ENCODE peak calls at places on chromosomes 3 and 15, in ten cellular contexts. B is GM23338, U is fibroblast of lung, L is foreskin fibroblast, R is gastrocnemius medialis, F is colonic mucosa, E is skeletal muscle cell, C is ovary, S is HL-60, K is iPS DF 6.9. X is an unnamed sample.

GRCh38 chr3:50605901-50606326 is 5.7 kb downstream of the CISH start:
- DNase-seq in C (peak), F (no peak), E (no peak), S (peak), L (no peak), R (peak), U (no peak), B (no peak), K (no peak), X (no peak)

GRCh38 chr15:89090791-89091666 is 2.8 kb downstream of the ABHD2 start:
- DNase-seq in F (peak), K (no peak), U (peak), L (peak), R (peak), E (peak), S (peak), C (peak), B (no peak), X (peak)

GRCh38 chr3:19972056-19972455 is 25.2 kb downstream of the RAB5A start:
- DNase-seq in R (no peak), K (no peak), S (no peak), U (peak), C (no peak), E (no peak), B (no peak), L (peak), F (no peak), X (peak)

GRCh38 chr15:69317392-69317841 is 18.7 kb downstream of the PAQR5 start:
- DNase-seq in C (no peak), B (no peak), U (no peak), F (peak), L (no peak), K (no peak), R (no peak), S (no peak), E (no peak), X (no peak)

GRCh38 chr15:90550919-90551318 is 21.2 kb downstream of the CRTC3 start:
- DNase-seq in B (no peak), E (no peak), U (no peak), R (no peak), S (peak), L (no peak), C (no peak), K (no peak), F (no peak), X (no peak)

GRCh38 chr3:193605876-193606275 is 12.9 kb downstream of the OPA1 start:
- DNase-seq in R (peak), E (no peak), F (peak), S (peak), L (peak), C (peak), K (peak), B (peak), U (peak), X (peak)

GRCh38 chr15:100807028-100807427 is 72.6 kb upstream of the ALDH1A3 start:
- DNase-seq in F (no peak), K (no peak), E (no peak), B (no peak), R (no peak), U (no peak), L (no peak), S (no peak), C (no peak), X (no peak)

GRCh38 chr15:101145362-101145761 is 106.5 kb downstream of the CHSY1 start:
- DNase-seq in K (no peak), S (no peak), C (no peak), U (peak), F (no peak), R (no peak), E (no peak), B (peak), L (no peak), X (peak)

GRCh38 chr3:122787872-122788271 is 5.8 kb downstream of the HSPBAP1 start:
- DNase-seq in U (no peak), F (no peak), E (no peak), S (no peak), L (no peak), C (no peak), B (no peak), K (no peak), R (no peak), X (no peak)

GRCh38 chr3:40939113-40940070 is 259.9 kb upstream of the CTNNB1 start:
- DNase-seq in S (no peak), F (no peak), B (no peak), U (no peak), E (no peak), R (peak), K (no peak), C (no peak), L (no peak), X (peak)

GRCh38 chr15:29675791-29676301 is 146.4 kb downstream of the TJP1 start:
- DNase-seq in C (no peak), S (no peak), K (no peak), L (no peak), F (no peak), E (no peak), R (no peak), B (peak), U (no peak), X (no peak)

GRCh38 chr3:10551821-10552630 is 46.6 kb upstream of the ATP2B2 start:
- DNase-seq in K (no peak), U (no peak), E (no peak), F (no peak), B (no peak), C (no peak), R (peak), S (peak), L (peak), X (no peak)

GRCh38 chr15:49232407-49232806 is 62.4 kb downstream of the GALK2 start:
- DNase-seq in K (no peak), F (no peak), R (no peak), U (no peak), S (no peak), B (peak), C (no peak), E (no peak), L (no peak), X (no peak)

GRCh38 chr3:54349231-54349647 is 226.9 kb downstream of the CACNA2D3 start:
- DNase-seq in B (peak), K (no peak), S (no peak), U (no peak), R (no peak), C (no peak), E (no peak), L (no peak), F (no peak), X (peak)

GRCh38 chr15:30954674-30955073 is 36.8 kb downstream of the MTMR10 start:
- DNase-seq in L (no peak), B (no peak), R (no peak), S (no peak), C (no peak), E (no peak), U (peak), K (no peak), F (no peak), X (peak)

GRCh38 chr3:188789201-188789600 is 382.6 kb upstream of the TPRG1 start:
- DNase-seq in U (no peak), F (no peak), R (no peak), C (no peak), L (no peak), K (no peak), S (no peak), B (no peak), E (no peak), X (no peak)

GRCh38 chr15:76059320-76060097 is at the start of gene TMEM266:
- DNase-seq in L (peak), S (no peak), F (peak), C (no peak), E (no peak), U (peak), K (no peak), B (peak), R (peak), X (peak)

GRCh38 chr3:170425491-170426239 is 7.0 kb downstream of the CLDN11 start:
- DNase-seq in S (no peak), K (no peak), B (peak), C (no peak), L (no peak), R (no peak), U (no peak), F (no peak), E (no peak), X (no peak)

GRCh38 chr3:120428904-120429303 is 21.9 kb downstream of the FSTL1 start:
- DNase-seq in E (no peak), S (no peak), C (no peak), F (no peak), B (no peak), K (no peak), L (no peak), R (no peak), U (no peak), X (no peak)

GRCh38 chr3:99875573-99875924 is 57.9 kb downstream of the CMSS1 start:
- DNase-seq in B (peak), F (no peak), L (no peak), S (peak), K (no peak), R (no peak), E (no peak), C (no peak), U (peak), X (peak)

GRCh38 chr3:176855213-176855612 is 342.1 kb downstream of the TBL1XR1 start:
- DNase-seq in C (no peak), K (no peak), B (no peak), S (no peak), L (no peak), U (no peak), R (no peak), F (no peak), E (no peak), X (no peak)

GRCh38 chr3:39234705-39235104 is 42.3 kb upstream of the XIRP1 start:
- DNase-seq in U (no peak), E (no peak), F (no peak), C (no peak), B (no peak), K (no peak), S (no peak), L (no peak), R (no peak), X (no peak)

GRCh38 chr3:193963808-193964516 is 172.0 kb upstream of the HES1 start:
- DNase-seq in R (no peak), C (no peak), F (no peak), L (no peak), K (no peak), E (no peak), U (no peak), B (no peak), S (no peak), X (no peak)

GRCh38 chr3:52798978-52799476 is 4.4 kb downstream of the ITIH3 start:
- DNase-seq in R (no peak), S (peak), C (no peak), B (peak), E (no peak), U (no peak), F (peak), L (no peak), K (peak), X (no peak)

GRCh38 chr3:45464336-45464809 is 76.0 kb downstream of the LARS2 start:
- DNase-seq in F (no peak), E (no peak), C (no peak), S (peak), L (no peak), U (peak), B (peak), R (peak), K (peak), X (peak)

GRCh38 chr15:68187559-68187958 is 17.6 kb downstream of the CALML4 start:
- DNase-seq in S (no peak), F (peak), R (peak), L (peak), C (peak), B (no peak), K (no peak), E (peak), U (peak), X (no peak)

GRCh38 chr3:141669434-141669833 is 68.7 kb upstream of the RNF7 start:
- DNase-seq in F (no peak), B (no peak), L (no peak), S (no peak), R (no peak), C (no peak), E (no peak), K (no peak), U (no peak), X (no peak)

GRCh38 chr3:179560791-179561190 is 1.9 kb upstream of the ACTL6A start:
- DNase-seq in F (no peak), B (no peak), L (no peak), R (no peak), E (no peak), S (no peak), U (no peak), C (no peak), K (no peak), X (no peak)

GRCh38 chr15:77545058-77545457 is 87.7 kb downstream of the LINGO1 start:
- DNase-seq in L (no peak), E (no peak), R (no peak), U (no peak), K (no peak), B (no peak), C (no peak), S (no peak), F (no peak), X (no peak)

GRCh38 chr15:87570186-87570585 is 686.4 kb downstream of the NTRK3 start:
- DNase-seq in S (no peak), K (no peak), U (peak), C (no peak), E (no peak), L (no peak), F (no peak), R (no peak), B (no peak), X (no peak)

GRCh38 chr3:122689587-122689986 is 8.9 kb downstream of the PARP14 start:
- DNase-seq in K (no peak), F (no peak), B (no peak), L (peak), C (no peak), R (no peak), U (no peak), S (no peak), E (no peak), X (peak)

GRCh38 chr15:43134157-43134637 is 811 bp downstream of the TMEM62 start:
- DNase-seq in B (peak), S (no peak), E (no peak), U (no peak), R (no peak), K (no peak), C (no peak), F (no peak), L (no peak), X (peak)

GRCh38 chr3:157091096-157091833 is 68.7 kb downstream of the CCNL1 start:
- DNase-seq in U (no peak), F (no peak), S (no peak), C (no peak), K (no peak), E (no peak), B (no peak), R (no peak), L (no peak), X (no peak)

GRCh38 chr15:58065011-58065444 is 483 bp downstream of the ALDH1A2 start:
- DNase-seq in E (no peak), K (no peak), F (peak), S (no peak), C (peak), L (no peak), B (peak), R (peak), U (no peak), X (peak)

GRCh38 chr3:30511524-30512278 is 94.7 kb upstream of the TGFBR2 start:
- DNase-seq in B (no peak), C (peak), E (peak), L (peak), S (peak), F (no peak), R (peak), U (peak), K (no peak), X (no peak)

GRCh38 chr3:46955157-46955556 is 21.4 kb downstream of the CCDC12 start:
- DNase-seq in E (no peak), U (no peak), K (no peak), R (no peak), B (no peak), F (no peak), L (no peak), C (no peak), S (no peak), X (no peak)

GRCh38 chr3:76859596-76859995 is 180.3 kb upstream of the ROBO2 start:
- DNase-seq in F (no peak), E (no peak), K (no peak), L (peak), C (no peak), S (no peak), U (no peak), B (no peak), R (no peak), X (no peak)

GRCh38 chr15:35450492-35450891 is 95.5 kb downstream of the DPH6 start:
- DNase-seq in U (peak), E (peak), B (no peak), R (no peak), C (no peak), F (no peak), K (no peak), S (no peak), L (peak), X (peak)

GRCh38 chr3:186141776-186142175 is 32.9 kb upstream of the ETV5 start:
- DNase-seq in R (no peak), E (no peak), K (no peak), B (no peak), S (no peak), U (no peak), C (no peak), F (no peak), L (no peak), X (no peak)

GRCh38 chr15:92809064-92809879 is 90.9 kb upstream of the CHD2 start:
- DNase-seq in F (peak), B (peak), C (peak), L (peak), U (peak), R (peak), E (peak), S (peak), K (peak), X (peak)
- H3K4me3 ChIP-seq in F (peak), B (peak), C (peak), L (peak), U (peak), R (peak), E (peak), S (peak), K (peak), X (peak)

GRCh38 chr3:57998366-57999283 is 9.6 kb upstream of the FLNB start:
- DNase-seq in E (no peak), C (no peak), B (no peak), K (no peak), R (no peak), S (peak), L (no peak), U (no peak), F (peak), X (peak)
- H3K4me3 ChIP-seq in E (no peak), C (no peak), B (no peak), K (no peak), R (no peak), S (no peak), L (no peak), U (no peak), F (no peak), X (no peak)

GRCh38 chr3:55474213-55474632 is 12.9 kb downstream of the WNT5A start:
- DNase-seq in L (no peak), E (no peak), U (no peak), F (no peak), B (peak), S (no peak), C (no peak), K (no peak), R (no peak), X (no peak)
- H3K4me3 ChIP-seq in L (peak), E (no peak), U (no peak), F (no peak), B (peak), S (no peak), C (no peak), K (peak), R (no peak), X (no peak)

DNA sequence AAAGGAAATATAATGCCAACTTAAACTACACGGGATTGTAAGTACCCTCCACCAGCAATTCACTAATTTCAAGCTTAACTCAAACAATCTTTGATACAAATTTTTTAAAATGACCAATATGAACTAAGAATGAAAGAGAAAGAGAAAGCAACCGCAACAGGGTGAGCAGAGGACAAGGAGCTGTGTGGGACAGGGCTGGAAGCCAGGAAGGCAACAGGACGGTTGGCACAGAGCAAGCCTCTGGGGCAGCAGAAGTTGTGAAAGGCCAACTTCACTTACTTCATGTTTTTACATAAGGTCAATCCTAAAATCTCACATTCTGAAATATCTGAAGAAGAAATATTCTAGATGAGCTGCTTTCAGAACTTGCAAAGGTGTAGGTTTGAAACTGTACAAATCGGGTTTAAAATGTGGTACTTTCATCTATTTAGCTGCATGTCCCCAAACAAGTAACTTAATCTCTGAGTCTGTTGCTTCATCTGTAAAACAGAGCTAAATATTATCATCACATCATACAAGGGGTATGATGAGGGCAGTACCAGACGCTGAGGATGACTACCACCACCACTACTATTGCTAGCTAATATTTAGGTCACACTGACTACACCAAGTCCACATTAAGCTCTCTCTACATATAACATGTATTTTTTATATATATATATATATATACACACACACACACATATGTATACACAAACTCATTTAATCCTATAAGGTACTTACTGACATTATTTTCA is 101.7 kb downstream of the IGSF11 start:
- DNase-seq in F (no peak), S (no peak), L (no peak), C (no peak), R (peak), E (no peak), B (no peak), K (no peak), U (no peak), X (no peak)
- H3K4me3 ChIP-seq in F (no peak), S (no peak), L (no peak), C (no peak), R (peak), E (no peak), B (no peak), K (no peak), U (no peak), X (no peak)

GRCh38 chr3:137767146-137768020 is 3.3 kb downstream of the SOX14 start:
- DNase-seq in L (no peak), B (peak), E (no peak), U (no peak), R (no peak), K (no peak), S (no peak), F (no peak), C (no peak), X (no peak)

GRCh38 chr3:137768361-137769320 is 4.5 kb downstream of the SOX14 start:
- DNase-seq in U (no peak), R (no peak), C (no peak), K (no peak), B (peak), E (no peak), S (no peak), F (no peak), L (no peak), X (no peak)

GRCh38 chr3:137766069-137766960 is 2.2 kb downstream of the SOX14 start:
- DNase-seq in S (no peak), E (no peak), B (peak), R (no peak), F (no peak), K (no peak), U (no peak), C (no peak), L (no peak), X (no peak)

GRCh38 chr3:137769321-137770065 is 5.4 kb downstream of the SOX14 start:
- DNase-seq in K (no peak), U (no peak), C (no peak), F (no peak), S (no peak), L (no peak), E (no peak), B (peak), R (no peak), X (no peak)

GRCh38 chr3:137768021-137768360 is 3.9 kb downstream of the SOX14 start:
- DNase-seq in K (no peak), B (no peak), E (no peak), C (no peak), R (no peak), S (no peak), U (no peak), F (no peak), L (no peak), X (no peak)
- H3K4me3 ChIP-seq in K (no peak), B (peak), E (peak), C (no peak), R (peak), S (no peak), U (no peak), F (peak), L (peak), X (no peak)

GRCh38 chr3:133486658-133487057 is 86.8 kb downstream of the BFSP2 start:
- DNase-seq in S (no peak), F (no peak), R (no peak), E (no peak), B (peak), U (no peak), C (no peak), L (no peak), K (no peak), X (no peak)
- H3K4me3 ChIP-seq in S (no peak), F (no peak), R (no peak), E (no peak), B (no peak), U (no peak), C (no peak), L (no peak), K (no peak), X (no peak)